ENCODE peak calls at places on chromosomes 1 and 21, in ten cellular contexts. One of them, this sample, is unnamed.

GRCh38 chr1:192160186-192160585 is 1.9 kb downstream of the RGS18 start:
- DNase-seq in stomach: no peak
- DNase-seq in ovary: no peak
- DNase-seq in fibroblast of lung: no peak
- DNase-seq in SJSA1: no peak
- DNase-seq in effector memory CD4-positive, alpha-beta T cell: no peak
- DNase-seq in prostate gland: no peak
- DNase-seq in thoracic aorta: no peak
- DNase-seq in aorta: no peak
- DNase-seq in GM23248: no peak
- DNase-seq in this sample: no peak

GRCh38 chr1:219143735-219144134 is 29.9 kb upstream of the LYPLAL1 start:
- DNase-seq in stomach: no peak
- DNase-seq in ovary: no peak
- DNase-seq in fibroblast of lung: no peak
- DNase-seq in SJSA1: no peak
- DNase-seq in effector memory CD4-positive, alpha-beta T cell: no peak
- DNase-seq in prostate gland: no peak
- DNase-seq in thoracic aorta: no peak
- DNase-seq in aorta: no peak
- DNase-seq in GM23248: peak; percentile 10
- DNase-seq in this sample: no peak

GRCh38 chr21:31618696-31619430 is 40.6 kb upstream of the SOD1 start:
- DNase-seq in stomach: no peak
- DNase-seq in ovary: no peak
- DNase-seq in fibroblast of lung: no peak
- DNase-seq in SJSA1: no peak
- DNase-seq in effector memory CD4-positive, alpha-beta T cell: no peak
- DNase-seq in prostate gland: no peak
- DNase-seq in thoracic aorta: no peak
- DNase-seq in aorta: no peak
- DNase-seq in GM23248: peak; percentile 14
- DNase-seq in this sample: no peak

GRCh38 chr1:30754684-30755171 is 2.8 kb downstream of the LAPTM5 start:
- DNase-seq in stomach: no peak
- DNase-seq in ovary: no peak
- DNase-seq in fibroblast of lung: no peak
- DNase-seq in SJSA1: no peak
- DNase-seq in effector memory CD4-positive, alpha-beta T cell: no peak
- DNase-seq in prostate gland: no peak
- DNase-seq in thoracic aorta: no peak
- DNase-seq in aorta: no peak
- DNase-seq in GM23248: peak; percentile 20
- DNase-seq in this sample: no peak

GRCh38 chr1:37817481-37817880 is 9.5 kb upstream of the YRDC start:
- DNase-seq in stomach: peak; percentile 83
- DNase-seq in ovary: peak; percentile 49
- DNase-seq in fibroblast of lung: peak; percentile 44
- DNase-seq in SJSA1: no peak
- DNase-seq in effector memory CD4-positive, alpha-beta T cell: no peak
- DNase-seq in prostate gland: no peak
- DNase-seq in thoracic aorta: no peak
- DNase-seq in aorta: no peak
- DNase-seq in GM23248: no peak
- DNase-seq in this sample: no peak

GRCh38 chr1:71473331-71473730 is 392.5 kb upstream of the ZRANB2 start:
- DNase-seq in stomach: no peak
- DNase-seq in ovary: no peak
- DNase-seq in fibroblast of lung: no peak
- DNase-seq in SJSA1: no peak
- DNase-seq in effector memory CD4-positive, alpha-beta T cell: no peak
- DNase-seq in prostate gland: no peak
- DNase-seq in thoracic aorta: no peak
- DNase-seq in aorta: no peak
- DNase-seq in GM23248: no peak
- DNase-seq in this sample: no peak

GRCh38 chr21:46376231-46376628 is 52.3 kb downstream of the PCNT start:
- DNase-seq in stomach: no peak
- DNase-seq in ovary: no peak
- DNase-seq in fibroblast of lung: no peak
- DNase-seq in SJSA1: no peak
- DNase-seq in effector memory CD4-positive, alpha-beta T cell: no peak
- DNase-seq in prostate gland: no peak
- DNase-seq in thoracic aorta: no peak
- DNase-seq in aorta: no peak
- DNase-seq in GM23248: no peak
- DNase-seq in this sample: no peak

GRCh38 chr1:180494370-180494769 is 8.0 kb downstream of the ACBD6 start:
- DNase-seq in stomach: no peak
- DNase-seq in ovary: no peak
- DNase-seq in fibroblast of lung: no peak
- DNase-seq in SJSA1: no peak
- DNase-seq in effector memory CD4-positive, alpha-beta T cell: no peak
- DNase-seq in prostate gland: no peak
- DNase-seq in thoracic aorta: no peak
- DNase-seq in aorta: no peak
- DNase-seq in GM23248: no peak
- DNase-seq in this sample: no peak

GRCh38 chr1:234768171-234768568 is 158.2 kb upstream of the IRF2BP2 start:
- DNase-seq in stomach: no peak
- DNase-seq in ovary: peak; percentile 4
- DNase-seq in fibroblast of lung: no peak
- DNase-seq in SJSA1: no peak
- DNase-seq in effector memory CD4-positive, alpha-beta T cell: peak; percentile 24
- DNase-seq in prostate gland: no peak
- DNase-seq in thoracic aorta: no peak
- DNase-seq in aorta: no peak
- DNase-seq in GM23248: no peak
- DNase-seq in this sample: no peak

GRCh38 chr1:159141584-159142518 is 29.6 kb upstream of the CADM3 start:
- DNase-seq in stomach: no peak
- DNase-seq in ovary: no peak
- DNase-seq in fibroblast of lung: peak; percentile 49
- DNase-seq in SJSA1: no peak
- DNase-seq in effector memory CD4-positive, alpha-beta T cell: no peak
- DNase-seq in prostate gland: no peak
- DNase-seq in thoracic aorta: no peak
- DNase-seq in aorta: no peak
- DNase-seq in GM23248: peak; percentile 56
- DNase-seq in this sample: no peak

GRCh38 chr1:17742590-17742989 is 12.5 kb upstream of the ACTL8 start:
- DNase-seq in stomach: no peak
- DNase-seq in ovary: no peak
- DNase-seq in fibroblast of lung: peak; percentile 52
- DNase-seq in SJSA1: no peak
- DNase-seq in effector memory CD4-positive, alpha-beta T cell: no peak
- DNase-seq in prostate gland: no peak
- DNase-seq in thoracic aorta: no peak
- DNase-seq in aorta: no peak
- DNase-seq in GM23248: peak; percentile 69
- DNase-seq in this sample: peak; percentile 12

GRCh38 chr1:186214816-186215215 is 160.2 kb downstream of the TPR start:
- DNase-seq in stomach: no peak
- DNase-seq in ovary: no peak
- DNase-seq in fibroblast of lung: no peak
- DNase-seq in SJSA1: no peak
- DNase-seq in effector memory CD4-positive, alpha-beta T cell: no peak
- DNase-seq in prostate gland: no peak
- DNase-seq in thoracic aorta: no peak
- DNase-seq in aorta: no peak
- DNase-seq in GM23248: peak; percentile 62
- DNase-seq in this sample: no peak

GRCh38 chr1:225534135-225534534 is 106.3 kb upstream of the LBR start:
- DNase-seq in stomach: no peak
- DNase-seq in ovary: no peak
- DNase-seq in fibroblast of lung: no peak
- DNase-seq in SJSA1: no peak
- DNase-seq in effector memory CD4-positive, alpha-beta T cell: no peak
- DNase-seq in prostate gland: no peak
- DNase-seq in thoracic aorta: no peak
- DNase-seq in aorta: no peak
- DNase-seq in GM23248: no peak
- DNase-seq in this sample: no peak
- H3K4me3 ChIP-seq in stomach: no peak overlapping the region
- H3K4me3 ChIP-seq in ovary: no peak overlapping the region
- H3K4me3 ChIP-seq in fibroblast of lung: no peak overlapping the region
- H3K4me3 ChIP-seq in SJSA1: no peak overlapping the region
- H3K4me3 ChIP-seq in effector memory CD4-positive, alpha-beta T cell: no peak overlapping the region
- H3K4me3 ChIP-seq in prostate gland: no peak overlapping the region
- H3K4me3 ChIP-seq in thoracic aorta: no peak overlapping the region
- H3K4me3 ChIP-seq in aorta: no peak overlapping the region
- H3K4me3 ChIP-seq in GM23248: no peak overlapping the region
- H3K4me3 ChIP-seq in this sample: no peak overlapping the region

DNA sequence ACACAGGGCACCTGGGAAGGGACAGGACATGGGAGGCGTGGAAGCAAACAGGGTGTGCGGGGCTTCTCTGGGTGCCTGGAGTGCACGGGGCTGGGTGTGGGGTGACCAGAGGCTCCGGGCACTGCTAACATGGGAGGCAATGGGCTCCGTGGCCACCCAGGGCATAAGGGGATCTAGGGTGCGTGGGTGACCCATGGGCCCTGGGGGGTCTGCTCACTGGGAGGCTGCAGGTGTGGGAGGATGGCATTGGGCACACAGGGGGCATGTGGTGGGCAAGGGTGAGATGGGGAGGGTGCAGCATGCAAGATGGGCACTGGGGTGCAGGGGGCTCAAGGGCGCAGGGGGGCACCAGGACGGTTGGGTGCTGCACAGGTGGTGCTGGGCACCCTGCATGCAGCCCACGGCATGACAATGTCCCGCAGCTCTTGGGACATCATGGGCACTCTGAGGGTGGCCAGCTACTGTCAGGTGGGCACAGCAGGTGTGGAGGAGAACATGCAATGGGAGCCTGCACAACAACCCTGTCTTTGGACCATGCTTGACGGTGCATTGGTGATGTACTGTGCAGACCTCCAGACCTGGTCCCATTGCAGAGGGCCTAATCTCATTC is 15.1 kb downstream of the TRIM11 start:
- DNase-seq in stomach: no peak
- DNase-seq in ovary: peak; percentile 12
- DNase-seq in fibroblast of lung: no peak
- DNase-seq in SJSA1: no peak
- DNase-seq in effector memory CD4-positive, alpha-beta T cell: no peak
- DNase-seq in prostate gland: no peak
- DNase-seq in thoracic aorta: no peak
- DNase-seq in aorta: no peak
- DNase-seq in GM23248: no peak
- DNase-seq in this sample: no peak
- H3K27ac ChIP-seq in stomach: no peak overlapping the region
- H3K27ac ChIP-seq in ovary: no peak overlapping the region
- H3K27ac ChIP-seq in fibroblast of lung: no peak overlapping the region
- H3K27ac ChIP-seq in SJSA1: no peak overlapping the region
- H3K27ac ChIP-seq in effector memory CD4-positive, alpha-beta T cell: no peak overlapping the region
- H3K27ac ChIP-seq in prostate gland: no peak overlapping the region
- H3K27ac ChIP-seq in thoracic aorta: no peak overlapping the region
- H3K27ac ChIP-seq in aorta: no peak overlapping the region
- H3K27ac ChIP-seq in GM23248: no peak overlapping the region
- H3K27ac ChIP-seq in this sample: no peak overlapping the region

GRCh38 chr1:199735660-199736059 is 291.9 kb upstream of the NR5A2 start:
- DNase-seq in stomach: no peak
- DNase-seq in ovary: no peak
- DNase-seq in fibroblast of lung: no peak
- DNase-seq in SJSA1: no peak
- DNase-seq in effector memory CD4-positive, alpha-beta T cell: no peak
- DNase-seq in prostate gland: no peak
- DNase-seq in thoracic aorta: no peak
- DNase-seq in aorta: no peak
- DNase-seq in GM23248: no peak
- DNase-seq in this sample: no peak

GRCh38 chr1:199736646-199737045 is 290.9 kb upstream of the NR5A2 start:
- DNase-seq in stomach: no peak
- DNase-seq in ovary: no peak
- DNase-seq in fibroblast of lung: no peak
- DNase-seq in SJSA1: no peak
- DNase-seq in effector memory CD4-positive, alpha-beta T cell: no peak
- DNase-seq in prostate gland: no peak
- DNase-seq in thoracic aorta: no peak
- DNase-seq in aorta: no peak
- DNase-seq in GM23248: no peak
- DNase-seq in this sample: no peak

GRCh38 chr1:199728345-199728744 is 299.2 kb upstream of the NR5A2 start:
- DNase-seq in stomach: no peak
- DNase-seq in ovary: no peak
- DNase-seq in fibroblast of lung: no peak
- DNase-seq in SJSA1: no peak
- DNase-seq in effector memory CD4-positive, alpha-beta T cell: no peak
- DNase-seq in prostate gland: no peak
- DNase-seq in thoracic aorta: no peak
- DNase-seq in aorta: no peak
- DNase-seq in GM23248: no peak
- DNase-seq in this sample: no peak

GRCh38 chr1:199733125-199733524 is 294.4 kb upstream of the NR5A2 start:
- DNase-seq in stomach: no peak
- DNase-seq in ovary: no peak
- DNase-seq in fibroblast of lung: no peak
- DNase-seq in SJSA1: no peak
- DNase-seq in effector memory CD4-positive, alpha-beta T cell: no peak
- DNase-seq in prostate gland: no peak
- DNase-seq in thoracic aorta: no peak
- DNase-seq in aorta: no peak
- DNase-seq in GM23248: no peak
- DNase-seq in this sample: no peak

DNA sequence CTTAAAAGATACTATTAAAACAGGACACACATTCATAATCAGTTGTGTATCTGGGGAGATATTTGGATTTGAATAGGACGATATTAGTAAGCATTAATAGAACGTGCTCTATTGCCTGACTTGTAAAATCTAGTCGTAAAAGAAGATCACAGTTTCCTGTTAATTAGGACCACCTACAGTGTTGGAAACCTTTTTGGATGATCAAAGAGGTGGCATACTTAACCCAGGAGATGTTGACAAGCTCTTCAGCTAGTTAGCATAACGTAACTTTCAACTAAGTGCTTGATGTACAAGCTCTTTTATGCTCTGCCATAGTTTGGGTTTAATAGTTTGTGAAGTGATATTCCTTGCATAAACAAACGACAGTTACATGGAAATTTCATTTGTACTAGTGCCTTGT is 293.3 kb upstream of the NR5A2 start:
- DNase-seq in stomach: no peak
- DNase-seq in ovary: no peak
- DNase-seq in fibroblast of lung: no peak
- DNase-seq in SJSA1: no peak
- DNase-seq in effector memory CD4-positive, alpha-beta T cell: no peak
- DNase-seq in prostate gland: no peak
- DNase-seq in thoracic aorta: no peak
- DNase-seq in aorta: no peak
- DNase-seq in GM23248: no peak
- DNase-seq in this sample: no peak
- H3K4me3 ChIP-seq in stomach: no peak overlapping the region
- H3K4me3 ChIP-seq in ovary: no peak overlapping the region
- H3K4me3 ChIP-seq in fibroblast of lung: peak overlapping the region; percentile 48
- H3K4me3 ChIP-seq in SJSA1: no peak overlapping the region
- H3K4me3 ChIP-seq in effector memory CD4-positive, alpha-beta T cell: no peak overlapping the region
- H3K4me3 ChIP-seq in prostate gland: no peak overlapping the region
- H3K4me3 ChIP-seq in thoracic aorta: no peak overlapping the region
- H3K4me3 ChIP-seq in aorta: no peak overlapping the region
- H3K4me3 ChIP-seq in GM23248: no peak overlapping the region
- H3K4me3 ChIP-seq in this sample: no peak overlapping the region

DNA sequence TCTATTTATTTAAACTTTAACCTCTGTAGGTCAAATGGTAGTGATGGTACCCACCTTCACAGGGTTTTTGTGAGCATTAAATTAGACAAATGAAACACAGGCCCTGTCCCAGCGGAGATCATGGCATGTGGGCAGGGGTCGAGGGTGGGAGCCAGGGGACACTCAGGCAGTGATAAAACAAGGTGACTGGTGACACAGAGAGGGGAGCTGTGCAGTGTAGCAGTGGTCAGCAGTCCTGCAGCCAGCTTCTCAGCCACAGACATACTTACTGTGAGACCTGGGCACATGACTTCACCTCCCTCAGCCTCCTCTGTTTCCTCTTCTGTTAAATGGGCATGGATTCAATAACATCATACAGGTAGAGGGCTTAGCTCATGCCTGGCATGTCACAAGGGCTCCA is 44.9 kb downstream of the SRRM1 start:
- DNase-seq in stomach: no peak
- DNase-seq in ovary: no peak
- DNase-seq in fibroblast of lung: no peak
- DNase-seq in SJSA1: no peak
- DNase-seq in effector memory CD4-positive, alpha-beta T cell: no peak
- DNase-seq in prostate gland: no peak
- DNase-seq in thoracic aorta: no peak
- DNase-seq in aorta: peak; percentile 42
- DNase-seq in GM23248: no peak
- DNase-seq in this sample: no peak
- H3K27ac ChIP-seq in stomach: no peak overlapping the region
- H3K27ac ChIP-seq in ovary: no peak overlapping the region
- H3K27ac ChIP-seq in fibroblast of lung: no peak overlapping the region
- H3K27ac ChIP-seq in SJSA1: no peak overlapping the region
- H3K27ac ChIP-seq in effector memory CD4-positive, alpha-beta T cell: no peak overlapping the region
- H3K27ac ChIP-seq in prostate gland: no peak overlapping the region
- H3K27ac ChIP-seq in thoracic aorta: no peak overlapping the region
- H3K27ac ChIP-seq in aorta: no peak overlapping the region
- H3K27ac ChIP-seq in GM23248: no peak overlapping the region
- H3K27ac ChIP-seq in this sample: peak overlapping the region; percentile 76

This sample was measured in tibial nerve.